ENCODE peak calls at places on chromosome 22, in five cellular contexts. O is H9, L is neuronal stem cell, J is mesendoderm, V is H1. X is an unnamed sample.

GRCh38 chr22:40345801-40346177 is 511 bp upstream of the ADSL start:
- DNase-seq in V (no peak), J (no peak), O (no peak), L (no peak), X (no peak)

GRCh38 chr22:19991395-19991644 is 25.3 kb downstream of the ARVCF start:
- DNase-seq in O (no peak), V (no peak), J (no peak), L (no peak), X (no peak)

GRCh38 chr22:48845356-48845936 is 982.2 kb downstream of the BRD1 start:
- DNase-seq in V (no peak), L (no peak), O (no peak), J (no peak), X (no peak)

GRCh38 chr22:23197836-23198235 is 17.5 kb downstream of the BCR start:
- DNase-seq in J (no peak), O (no peak), L (no peak), V (no peak), X (no peak)

GRCh38 chr22:41833369-41834004 is 582 bp downstream of the SREBF2 start:
- DNase-seq in J (no peak), V (no peak), L (no peak), O (no peak), X (no peak)

GRCh38 chr22:17087176-17088131 is 2.7 kb downstream of the IL17RA start:
- DNase-seq in V (no peak), L (no peak), O (no peak), J (no peak), X (peak)

GRCh38 chr22:40238425-40239344 is 61.0 kb downstream of the TNRC6B start:
- DNase-seq in V (no peak), J (no peak), O (no peak), L (no peak), X (peak)

GRCh38 chr22:42764895-42765363 is 44.3 kb upstream of the A4GALT start:
- DNase-seq in J (no peak), V (no peak), O (no peak), L (no peak), X (no peak)

GRCh38 chr22:23714596-23715588 is 24.1 kb downstream of the RGL4 start:
- DNase-seq in J (no peak), O (no peak), L (no peak), V (no peak), X (no peak)

GRCh38 chr22:18119409-18120110 is 9.0 kb downstream of the TUBA8 start:
- DNase-seq in L (no peak), O (no peak), V (no peak), J (no peak), X (no peak)

GRCh38 chr22:42788021-42788420 is 67.4 kb upstream of the A4GALT start:
- DNase-seq in V (no peak), L (no peak), O (no peak), J (no peak), X (no peak)

GRCh38 chr22:45511847-45512261 is 9.2 kb downstream of the FBLN1 start:
- DNase-seq in J (no peak), L (no peak), V (no peak), O (no peak), X (peak)

GRCh38 chr22:40666151-40666848 is 13.0 kb upstream of the MCHR1 start:
- DNase-seq in O (no peak), V (no peak), J (no peak), L (no peak), X (peak)

GRCh38 chr22:19130959-19131684 is at the start of gene TSSK2:
- DNase-seq in J (no peak), O (peak), L (no peak), V (no peak), X (no peak)

GRCh38 chr22:20004464-20004863 is 12.2 kb downstream of the ARVCF start:
- DNase-seq in L (no peak), O (no peak), J (no peak), V (no peak), X (no peak)

GRCh38 chr22:30865656-30866055 is 102.9 kb downstream of the MORC2 start:
- DNase-seq in J (no peak), O (peak), L (no peak), V (no peak), X (no peak)

GRCh38 chr22:30205281-30206115 is 41.1 kb downstream of the LIF start:
- DNase-seq in V (no peak), L (no peak), J (peak), O (no peak), X (peak)

GRCh38 chr22:43018615-43019014 is 3.7 kb upstream of the PACSIN2 start:
- DNase-seq in O (no peak), L (no peak), J (no peak), V (no peak), X (no peak)

GRCh38 chr22:31284756-31285155 is 7.5 kb downstream of the PIK3IP1 start:
- DNase-seq in J (no peak), L (no peak), O (no peak), V (no peak), X (no peak)

GRCh38 chr22:20199413-20199842 is 48.6 kb upstream of the CCDC188 start:
- DNase-seq in V (no peak), O (no peak), L (no peak), J (no peak), X (no peak)

GRCh38 chr22:43828711-43829447 is 16.8 kb upstream of the EFCAB6 start:
- DNase-seq in J (peak), L (no peak), O (peak), V (no peak), X (peak)

GRCh38 chr22:44099696-44100095 is 75.6 kb downstream of the PARVB start:
- DNase-seq in L (no peak), V (no peak), O (no peak), J (no peak), X (no peak)

GRCh38 chr22:29816980-29817379 is 21.1 kb downstream of the ASCC2 start:
- DNase-seq in J (no peak), O (no peak), V (no peak), L (no peak), X (no peak)

GRCh38 chr22:31248965-31249940 is 37.2 kb downstream of the LIMK2 start:
- DNase-seq in O (no peak), V (no peak), L (no peak), J (no peak), X (no peak)

GRCh38 chr22:45644714-45645113 is 26.9 kb upstream of the ATXN10 start:
- DNase-seq in J (no peak), L (no peak), V (no peak), O (no peak), X (no peak)

GRCh38 chr22:28410050-28410816 is 269.4 kb downstream of the TTC28 start:
- DNase-seq in O (no peak), V (no peak), J (peak), L (no peak), X (peak)

GRCh38 chr22:34301569-34301968 is 381.3 kb upstream of the LARGE1 start:
- DNase-seq in L (no peak), O (no peak), J (peak), V (no peak), X (no peak)

GRCh38 chr22:42964994-42965699 is 49.8 kb downstream of the PACSIN2 start:
- DNase-seq in L (no peak), O (peak), V (no peak), J (peak), X (peak)

GRCh38 chr22:42347281-42347824 is 76.9 kb upstream of the TCF20 start:
- DNase-seq in J (no peak), V (no peak), O (no peak), L (no peak), X (no peak)

GRCh38 chr22:28829358-28830181 is 29.2 kb upstream of the XBP1 start:
- DNase-seq in V (peak), O (peak), J (peak), L (peak), X (peak)

GRCh38 chr22:45201678-45202332 is 38.1 kb downstream of the NUP50 start:
- DNase-seq in J (no peak), O (no peak), V (no peak), L (no peak), X (peak)

GRCh38 chr22:46972256-46972655 is 209.8 kb downstream of the TBC1D22A start:
- DNase-seq in O (no peak), V (no peak), L (no peak), J (no peak), X (no peak)

GRCh38 chr22:46969961-46970360 is 207.5 kb downstream of the TBC1D22A start:
- DNase-seq in O (no peak), L (no peak), J (peak), V (no peak), X (no peak)

GRCh38 chr22:46971776-46972150 is 209.3 kb downstream of the TBC1D22A start:
- DNase-seq in L (no peak), J (no peak), V (no peak), O (no peak), X (no peak)

GRCh38 chr22:46970411-46971123 is 208.1 kb downstream of the TBC1D22A start:
- DNase-seq in V (no peak), L (no peak), J (no peak), O (no peak), X (no peak)

DNA sequence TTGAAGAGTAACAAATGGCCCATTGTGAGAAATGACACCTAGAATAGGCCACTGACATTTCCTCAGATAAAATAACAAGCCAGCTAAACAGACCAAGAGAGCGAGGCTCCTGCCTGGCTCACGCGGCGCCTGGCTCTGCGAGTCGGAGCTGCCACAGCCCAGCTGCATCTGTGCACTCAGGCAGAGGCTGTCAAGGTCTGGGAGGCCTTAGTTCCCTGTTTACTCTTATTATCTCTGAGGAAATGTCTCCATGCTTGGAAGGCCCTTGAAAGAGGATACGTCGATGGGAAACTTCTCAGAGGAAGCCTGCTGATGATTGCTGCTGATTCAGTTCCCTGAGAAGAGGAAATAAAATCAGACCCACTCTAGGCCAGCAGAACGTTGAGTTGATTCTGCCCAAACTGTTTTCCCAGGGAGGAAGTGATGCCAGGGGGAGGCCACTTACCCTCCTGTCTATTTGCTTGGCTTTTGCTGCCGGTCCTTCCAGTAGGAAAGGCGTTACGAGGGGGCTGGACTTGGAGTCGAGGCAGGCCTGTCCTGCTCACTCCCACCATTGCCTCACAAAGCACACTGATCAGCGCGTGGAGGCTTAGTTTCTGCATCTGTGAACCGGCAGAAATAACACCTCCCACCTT is 208.8 kb downstream of the TBC1D22A start:
- DNase-seq in J (peak), L (no peak), O (no peak), V (no peak), X (peak)
- H3K18ac ChIP-seq in J (no peak), L (peak), O (no peak), V (no peak), X (no peak)

GRCh38 chr22:38213319-38214247 is 11.8 kb downstream of the MAFF start:
- DNase-seq in L (no peak), O (no peak), V (no peak), J (no peak), X (no peak)
- H3K9ac ChIP-seq in L (no peak), O (no peak), V (no peak), J (no peak), X (no peak)

DNA sequence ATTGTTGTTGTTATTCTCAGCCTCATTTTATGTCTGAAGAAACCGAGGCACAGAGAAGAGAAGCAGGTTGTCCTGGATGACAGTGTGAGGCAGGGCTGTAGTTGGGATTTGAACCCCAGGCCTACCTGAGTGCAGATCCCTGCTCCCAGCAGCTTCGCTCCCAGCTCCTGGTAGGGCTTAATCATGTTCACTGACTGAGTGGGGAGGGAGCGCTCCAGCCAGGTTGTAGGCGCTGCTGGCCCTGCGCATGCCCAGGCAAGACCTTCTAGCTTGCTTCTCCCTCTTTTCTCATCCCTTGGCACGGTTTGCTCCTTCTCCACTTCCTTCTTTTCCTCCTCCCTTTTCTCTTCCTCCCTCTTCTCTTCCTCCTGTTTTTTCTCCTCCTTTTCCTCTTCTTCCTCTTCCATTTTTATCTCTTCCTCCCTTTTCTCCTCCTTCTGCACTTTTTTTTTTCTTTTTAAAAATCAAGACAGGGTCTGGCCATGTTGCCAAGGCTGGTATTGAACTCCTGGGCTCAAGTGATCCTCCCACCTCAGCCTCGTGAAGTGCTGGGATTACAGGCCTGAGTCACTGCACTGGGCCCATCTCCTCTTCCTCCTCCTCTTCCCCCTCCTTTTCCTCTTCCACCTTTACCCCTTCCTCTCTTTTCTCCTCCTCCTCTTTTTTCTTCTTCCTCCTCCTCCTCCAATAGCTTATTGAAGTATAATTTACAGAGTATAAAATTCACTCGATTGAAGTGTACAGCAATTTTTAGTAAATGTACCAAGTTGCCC is 109.3 kb downstream of the KIAA1671 start:
- DNase-seq in L (no peak), V (no peak), O (no peak), J (no peak), X (no peak)
- H3K4ac ChIP-seq in L (no peak), V (no peak), O (no peak), J (no peak), X (no peak)

GRCh38 chr22:32607086-32607485 is 132.5 kb downstream of the FBXO7 start:
- DNase-seq in V (no peak), L (no peak), O (no peak), J (peak), X (no peak)
- H3K18ac ChIP-seq in V (no peak), L (peak), O (no peak), J (no peak), X (no peak)

GRCh38 chr22:35558719-35559118 is 18.1 kb downstream of the RASD2 start:
- DNase-seq in L (no peak), V (no peak), J (no peak), O (no peak), X (no peak)

GRCh38 chr22:35555941-35556547 is 15.4 kb downstream of the RASD2 start:
- DNase-seq in L (no peak), O (no peak), J (no peak), V (no peak), X (no peak)

GRCh38 chr22:35558031-35558430 is 17.4 kb downstream of the RASD2 start:
- DNase-seq in J (no peak), V (no peak), O (no peak), L (no peak), X (no peak)

GRCh38 chr22:35555351-35555915 is 14.8 kb downstream of the RASD2 start:
- DNase-seq in O (no peak), J (no peak), L (no peak), V (no peak), X (peak)

DNA sequence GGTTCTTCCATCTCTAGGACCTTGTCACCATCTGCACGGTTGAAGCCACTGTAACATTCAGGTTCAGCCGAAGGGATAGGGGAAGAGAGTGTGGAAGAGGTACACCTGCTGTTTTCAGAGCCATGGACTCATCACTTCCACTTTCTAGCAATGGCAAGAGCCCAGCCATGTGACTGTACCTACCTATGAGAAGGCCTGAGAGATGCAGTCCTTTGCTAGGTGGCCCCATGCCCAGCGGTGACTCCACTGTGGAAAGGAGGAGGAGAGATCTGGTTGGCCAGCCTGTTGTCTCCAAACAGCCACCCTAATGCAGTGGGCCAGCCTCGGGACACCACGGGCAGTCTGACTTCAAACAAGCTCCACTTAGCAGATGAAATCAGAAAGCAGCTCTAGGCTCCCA is 16.0 kb downstream of the RASD2 start:
- DNase-seq in V (no peak), O (no peak), J (no peak), L (no peak), X (peak)
- H3K9ac ChIP-seq in V (no peak), O (no peak), J (no peak), L (no peak), X (no peak)

DNA sequence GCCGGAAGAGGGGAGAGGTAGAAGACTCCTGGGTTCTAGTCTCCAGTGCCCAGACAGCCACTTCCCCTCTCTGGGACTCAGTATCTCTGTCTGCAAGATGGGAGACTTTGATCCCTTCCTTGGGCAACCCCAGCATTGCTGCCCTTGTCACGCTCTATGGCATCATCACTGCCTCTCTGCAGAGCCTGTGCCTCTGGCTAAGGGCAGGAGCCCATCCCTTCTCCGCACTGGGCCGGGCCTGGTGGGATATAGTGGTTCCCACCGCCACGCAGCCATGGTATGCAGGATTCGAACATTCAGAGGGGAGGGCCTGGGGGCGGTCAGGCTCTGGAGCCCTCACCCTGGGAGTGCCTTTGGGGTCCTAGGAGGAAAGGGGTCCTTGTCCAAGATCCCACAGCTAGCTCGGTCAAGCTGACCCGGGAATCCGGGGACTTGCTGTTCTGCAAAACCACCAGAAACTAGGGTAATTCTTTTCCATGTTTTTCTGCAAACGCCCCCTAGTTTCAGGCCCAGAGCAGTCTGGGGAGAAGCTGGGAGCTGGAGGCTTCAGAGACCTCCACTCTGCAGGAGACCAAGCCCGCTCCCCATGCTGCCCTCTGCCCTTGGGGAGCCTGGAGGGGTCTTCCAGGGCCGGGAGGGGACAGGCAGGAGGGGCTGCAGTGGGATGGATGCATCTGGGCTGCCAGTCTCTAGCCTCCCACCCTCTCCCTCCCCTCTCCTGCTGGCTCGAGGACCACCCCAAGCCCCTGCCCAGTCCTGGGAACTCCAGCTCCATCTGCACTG is 24.4 kb upstream of the CBX7 start:
- DNase-seq in L (no peak), V (no peak), O (peak), J (no peak), X (no peak)
- H3K4ac ChIP-seq in L (peak), V (peak), O (peak), J (peak), X (peak)

DNA sequence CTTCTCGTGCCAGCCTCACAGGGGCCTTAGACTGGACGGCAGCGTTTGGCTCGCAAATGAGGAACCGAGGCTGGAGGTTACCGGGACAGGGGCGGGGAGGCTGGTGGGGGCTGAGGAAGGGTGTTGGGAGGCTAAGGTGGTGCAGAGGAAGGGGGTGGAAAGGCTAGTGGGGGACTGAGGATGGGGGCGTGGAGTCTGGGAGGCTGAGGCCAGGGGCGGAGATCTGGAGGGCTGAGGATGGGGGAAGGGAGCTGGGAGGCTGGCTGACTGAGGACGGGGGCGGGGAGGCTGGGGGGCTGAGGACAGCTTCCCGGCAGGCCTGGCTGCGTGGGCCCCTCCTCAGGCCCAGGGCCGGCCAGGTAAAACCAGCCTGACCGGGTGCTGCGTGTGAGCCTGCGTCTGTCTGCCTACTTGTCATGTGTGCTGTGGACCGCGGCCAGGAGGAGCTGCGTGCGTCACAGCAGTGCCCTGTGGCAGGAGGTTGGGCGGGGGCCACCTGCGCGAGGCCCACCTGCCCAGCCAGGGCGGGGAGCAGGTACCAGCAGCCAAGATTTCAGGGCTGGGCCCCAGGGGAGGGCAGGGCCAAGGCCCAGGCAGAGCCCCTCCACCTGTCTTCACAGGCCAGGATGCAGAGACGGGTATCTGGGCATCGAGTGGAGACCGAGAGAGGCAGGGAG is 9.4 kb upstream of the PIM3 start:
- DNase-seq in V (no peak), L (no peak), J (no peak), O (peak), X (peak)
- H3K18ac ChIP-seq in V (peak), L (peak), J (no peak), O (no peak), X (peak)

GRCh38 chr22:36660510-36660840 is 43.1 kb downstream of the CACNG2 start:
- DNase-seq in O (no peak), V (no peak), J (no peak), L (no peak), X (no peak)
- H3K9ac ChIP-seq in O (no peak), V (no peak), J (no peak), L (no peak), X (no peak)

DNA sequence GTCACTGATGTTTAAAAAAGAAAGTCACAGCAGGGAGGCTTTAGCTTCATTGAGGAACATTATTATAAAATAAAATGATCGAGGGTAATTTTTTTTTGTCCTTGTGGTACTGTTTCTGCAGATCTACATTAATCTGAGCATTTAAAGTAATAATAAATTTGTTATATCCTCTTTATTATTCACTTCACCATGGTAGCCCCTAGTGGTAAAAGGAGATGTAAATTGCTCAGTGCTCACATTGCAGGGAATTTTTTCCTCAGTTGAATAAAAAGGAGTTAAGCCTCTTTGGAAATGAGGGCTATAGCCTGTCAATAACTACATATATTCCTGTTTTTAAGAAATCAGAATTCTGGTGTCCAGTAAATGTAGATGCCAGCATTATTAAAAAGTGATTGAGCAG is 99.7 kb upstream of the VPREB1 start:
- DNase-seq in V (no peak), O (no peak), J (no peak), L (no peak), X (peak)
- H3K4ac ChIP-seq in V (no peak), O (no peak), J (no peak), L (no peak), X (no peak)

X was measured in IMR-90.